ENCODE peak calls at places on chromosome 20, in five cellular contexts. Q is adrenal gland, H is ascending aorta, M is thoracic aorta, Y is body of pancreas. U is an unnamed sample.

GRCh38 chr20:16701296-16701695 is 28.5 kb upstream of the SNRPB2 start:
- DNase-seq in Y (no peak), Q (no peak), M (no peak), H (no peak), U (peak)

GRCh38 chr20:45611054-45611453 is 18.5 kb upstream of the WFDC10A start:
- DNase-seq in Y (no peak), H (no peak), Q (no peak), M (no peak), U (peak)

GRCh38 chr20:53750827-53751393 is 157.3 kb upstream of the ZNF217 start:
- DNase-seq in H (no peak), Y (no peak), Q (no peak), M (no peak), U (no peak)

GRCh38 chr20:16263582-16263981 is 309.7 kb downstream of the KIF16B start:
- DNase-seq in H (no peak), Y (no peak), M (no peak), Q (no peak), U (no peak)

GRCh38 chr20:45406260-45407066 is 1.6 kb upstream of the DBNDD2 start:
- DNase-seq in H (peak), Q (peak), Y (peak), M (no peak), U (peak)

GRCh38 chr20:47354710-47355488 is 1.6 kb downstream of the ZMYND8 start:
- DNase-seq in H (no peak), Y (no peak), M (no peak), Q (no peak), U (peak)

GRCh38 chr20:32474009-32474716 is 111.0 kb downstream of the NOL4L start:
- DNase-seq in H (no peak), Q (peak), M (no peak), Y (peak), U (no peak)

GRCh38 chr20:4234128-4234527 is 218.8 kb upstream of the RNF24 start:
- DNase-seq in M (peak), H (peak), Y (peak), Q (peak), U (peak)

GRCh38 chr20:19583532-19584175 is 174.4 kb upstream of the RIN2 start:
- DNase-seq in H (peak), Q (peak), M (peak), Y (peak), U (peak)

DNA sequence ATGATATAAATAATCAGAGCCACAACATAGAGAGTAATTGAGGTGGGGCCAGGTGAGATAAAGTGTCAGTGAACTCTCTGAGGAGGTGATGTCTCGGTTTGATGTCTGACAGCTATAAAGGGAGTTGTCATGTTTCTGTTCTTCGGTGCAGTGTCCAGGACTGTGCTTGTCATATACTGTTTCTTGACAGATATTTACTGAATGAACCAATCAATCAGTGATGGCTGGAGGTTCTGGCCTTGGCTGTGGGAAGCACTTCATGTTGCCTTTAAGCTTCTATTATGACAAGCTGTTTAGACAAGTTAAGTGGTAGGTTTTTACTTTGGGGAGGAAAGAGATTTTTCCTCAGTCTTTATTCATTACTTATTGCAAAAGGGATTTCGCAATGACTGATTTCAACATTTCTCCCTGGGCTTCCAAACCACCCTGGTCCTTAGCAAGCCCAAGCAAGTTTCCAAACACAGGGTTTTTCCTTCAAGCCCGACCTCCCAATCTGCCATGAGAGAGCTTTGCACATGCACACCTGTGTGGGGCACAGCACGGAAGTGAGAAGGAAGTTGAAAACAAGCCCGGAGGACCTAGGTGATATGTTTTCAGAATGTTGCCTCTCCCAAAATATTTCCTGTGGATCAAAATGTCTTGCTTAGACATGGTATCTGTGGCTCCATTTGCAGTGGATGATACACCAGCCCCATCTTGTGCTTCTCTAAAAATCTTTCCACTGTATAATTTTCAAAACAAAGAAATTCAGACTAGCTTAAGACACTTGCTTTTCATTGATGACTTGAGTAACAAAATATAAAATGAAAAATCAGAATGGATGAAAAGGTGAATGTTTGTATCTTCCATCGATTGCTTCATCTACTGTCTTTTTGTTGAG is 567.3 kb upstream of the BTBD3 start:
- DNase-seq in Q (no peak), Y (no peak), H (no peak), M (no peak), U (peak)
- TF ChIP-seq CTCF in Q (no peak), Y (no peak), H (no peak), M (no peak), U (peak)

GRCh38 chr20:10505320-10506226 is 70.5 kb downstream of the SLX4IP start:
- DNase-seq in Y (no peak), H (no peak), Q (peak), M (no peak), U (peak)
- H3K4me3 ChIP-seq in Y (no peak), H (no peak), Q (no peak), M (no peak), U (no peak)

DNA sequence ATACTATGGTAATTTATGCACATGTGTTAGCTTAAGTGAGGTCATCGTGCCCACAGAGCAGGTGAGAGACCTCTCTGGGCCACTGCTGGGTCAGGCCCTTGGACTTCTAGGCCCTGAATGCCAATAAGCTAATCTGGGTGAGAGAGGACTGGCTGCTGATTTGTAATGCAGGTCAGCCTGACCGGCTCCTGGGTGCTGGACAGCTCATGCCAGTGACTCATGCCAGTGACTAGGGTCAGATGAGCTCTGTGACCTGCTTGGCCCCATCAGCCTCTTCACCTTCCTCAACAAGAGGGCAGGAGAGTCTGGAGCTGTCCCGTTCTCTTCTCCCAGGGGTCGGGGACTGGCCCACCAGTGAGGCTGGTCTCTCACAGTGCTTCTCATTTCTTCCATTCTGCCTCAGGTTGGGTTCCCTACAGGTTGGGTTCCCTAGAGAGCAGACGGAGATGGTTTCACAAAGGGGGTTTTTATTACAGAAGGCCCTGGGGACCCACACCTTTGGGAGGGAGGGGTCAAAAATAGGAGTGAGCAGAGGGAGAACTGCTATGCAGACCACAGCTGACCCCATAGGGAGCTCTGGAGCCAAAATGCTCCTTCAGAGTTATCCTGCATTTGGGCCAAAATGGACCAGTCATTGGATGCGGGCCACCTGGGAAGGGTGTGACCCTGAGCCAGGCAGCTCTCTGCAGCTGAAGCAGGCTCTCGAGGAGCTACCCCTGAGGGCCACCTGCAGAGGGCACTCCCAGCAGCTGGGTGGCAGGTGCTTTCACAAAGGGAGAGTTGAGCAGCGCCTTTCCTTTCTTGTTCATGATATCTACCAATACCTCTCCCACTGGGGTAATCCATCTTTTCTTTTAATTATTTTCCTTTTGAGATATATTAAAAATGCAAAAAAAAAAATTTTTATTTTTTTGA is 2.2 kb upstream of the OXT start:
- DNase-seq in M (no peak), H (no peak), Q (peak), Y (no peak), U (no peak)
- TF ChIP-seq CTCF in M (no peak), H (no peak), Q (no peak), Y (no peak), U (peak)

DNA sequence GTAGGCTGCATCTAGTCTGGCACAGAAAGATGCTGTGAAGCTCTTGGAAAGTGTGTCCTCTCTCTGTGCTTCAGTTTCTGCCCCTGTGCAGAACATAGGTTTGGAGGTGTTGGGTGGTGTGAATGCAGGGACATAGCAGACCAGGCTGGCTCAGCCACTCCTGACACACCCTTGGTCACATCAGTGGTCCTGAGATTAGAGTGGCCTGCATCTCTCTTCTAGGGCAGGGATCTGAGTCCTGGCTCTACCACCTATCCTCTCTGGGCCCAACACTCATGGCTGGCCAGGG is 10.1 kb upstream of the TLDC2 start:
- DNase-seq in M (no peak), Y (no peak), Q (no peak), H (no peak), U (no peak)
- H3K4me3 ChIP-seq in M (no peak), Y (no peak), Q (no peak), H (no peak), U (no peak)

GRCh38 chr20:22453244-22454080 is 130.9 kb downstream of the FOXA2 start:
- DNase-seq in Q (no peak), Y (peak), M (no peak), H (no peak), U (peak)
- TF ChIP-seq CTCF in Q (peak), Y (peak), M (peak), H (peak), U (peak)

DNA sequence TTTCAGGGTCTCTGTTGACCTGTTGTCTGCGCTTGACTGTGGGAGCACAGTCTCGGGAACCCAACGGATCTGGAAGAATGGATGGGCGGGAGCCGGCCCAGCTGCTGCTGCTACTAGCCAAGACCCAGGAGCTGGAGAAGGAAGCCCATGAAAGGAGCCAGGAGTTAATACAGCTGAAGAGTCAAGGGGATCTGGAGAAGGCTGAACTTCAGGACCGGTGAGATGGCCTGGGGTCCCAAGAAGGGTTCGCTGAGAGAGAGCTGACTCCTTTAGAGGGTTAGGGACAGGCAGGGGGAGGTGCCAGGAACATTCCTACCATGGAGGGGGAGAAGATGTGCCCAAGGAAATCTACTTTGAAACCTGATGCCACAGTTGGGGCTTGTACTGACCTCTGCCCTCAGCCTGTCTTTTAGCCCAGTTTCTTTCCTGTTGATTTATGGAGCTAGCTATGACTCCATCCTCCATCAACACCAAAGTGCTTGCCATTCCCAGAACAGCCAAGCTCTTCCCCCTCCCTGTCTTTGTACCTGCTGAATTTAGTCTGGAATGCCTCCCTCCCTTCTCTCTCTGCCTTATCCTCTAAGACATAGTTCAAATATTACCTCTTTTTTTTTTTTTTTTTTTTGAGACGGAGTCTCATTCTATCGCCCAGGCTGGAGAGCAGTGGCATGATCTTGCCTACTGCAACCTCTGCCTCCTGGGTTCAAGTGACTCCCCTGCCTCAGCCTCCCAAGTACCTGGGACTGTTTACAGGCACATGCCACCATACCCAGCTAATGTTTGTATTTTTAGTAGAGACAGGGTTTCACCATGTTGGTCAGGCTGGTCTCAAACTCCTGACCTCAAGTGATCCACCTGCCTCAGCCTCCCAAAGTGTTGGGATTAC is 12.2 kb downstream of the CEP250 start:
- DNase-seq in M (no peak), Y (no peak), H (no peak), Q (peak), U (no peak)
- H3K4me3 ChIP-seq in M (no peak), Y (no peak), H (no peak), Q (no peak), U (no peak)

DNA sequence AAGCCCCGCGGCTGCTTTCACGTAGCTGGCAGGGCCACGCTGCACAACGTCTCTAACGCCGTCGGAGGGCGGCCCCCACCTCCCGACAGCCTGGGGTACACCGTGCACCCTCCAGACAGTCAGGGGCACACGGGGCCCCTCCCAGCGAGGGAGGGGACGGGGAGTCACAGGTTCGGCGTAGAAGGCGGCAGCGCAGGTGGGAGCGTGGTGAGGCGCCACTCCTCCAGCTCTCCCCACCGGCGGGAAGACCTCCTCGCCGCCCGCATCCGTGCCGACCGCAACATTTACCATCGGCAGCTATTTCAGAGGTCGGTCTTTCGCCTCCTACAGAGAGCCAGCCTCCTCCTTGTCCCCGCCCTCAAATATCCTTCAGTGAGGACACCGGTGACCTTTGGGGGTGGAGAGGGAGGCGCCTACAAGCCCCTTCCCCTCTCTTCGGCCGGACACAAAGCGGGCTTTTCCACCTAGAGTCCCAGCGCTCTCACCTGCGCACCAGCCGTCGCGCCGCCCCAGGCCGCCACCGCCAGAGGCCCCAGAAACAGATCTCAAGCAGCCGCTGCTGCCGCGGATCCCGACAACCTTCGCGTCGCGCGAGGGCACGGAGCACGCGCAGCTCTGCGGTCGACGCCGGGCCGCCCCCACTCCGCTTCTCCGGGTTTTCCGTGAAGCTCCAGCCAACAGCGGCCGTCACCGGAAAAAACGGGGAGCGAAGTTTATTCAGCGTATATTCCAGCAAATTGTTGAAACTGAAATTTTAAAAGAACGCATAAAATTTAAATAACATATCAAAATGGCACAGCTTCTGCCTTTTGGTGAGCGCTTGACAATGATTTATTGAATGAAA is at the start of gene MKKS:
- DNase-seq in M (peak), Q (peak), H (peak), Y (peak), U (peak)
- TF ChIP-seq CTCF in M (no peak), Q (no peak), H (no peak), Y (peak), U (no peak)

U was measured in epithelial cell of esophagus.